ENCODE peak calls at places on chromosomes 12 and 14, in four cellular contexts. L is SK-N-SH, P is GM23248, Y is neural progenitor cell. O is an unnamed sample.
A peak's percentile ranks its signal among the peaks of the same experiment; 100 is the strongest.

GRCh38 chr12:2302711-2303255 is 250.0 kb downstream of the CACNA1C start:
- DNase-seq in L (no peak), P (no peak), Y (no peak), O (no peak)

GRCh38 chr12:121025442-121026226 is 9.3 kb upstream of the C12orf43 start:
- DNase-seq in L (no peak), P (peak; percentile 61), Y (no peak), O (no peak)

GRCh38 chr12:80567391-80567790 is 123.4 kb downstream of the PTPRQ start:
- DNase-seq in L (no peak), P (peak; percentile 49), Y (no peak), O (no peak)

GRCh38 chr14:93926873-93927571 is at the start of gene FAM181A:
- DNase-seq in L (no peak), P (no peak), Y (peak; percentile 33), O (no peak)

GRCh38 chr12:54033106-54033979 is 493 bp downstream of the HOXC5 start:
- DNase-seq in L (peak; percentile 84), P (peak; percentile 87), Y (peak; percentile 56), O (no peak)

GRCh38 chr14:51873221-51873893 is 12.9 kb downstream of the GNG2 start:
- DNase-seq in L (peak; percentile 33), P (peak; percentile 92), Y (no peak), O (peak; percentile 10)

GRCh38 chr12:10285919-10286318 is 21.8 kb upstream of the KLRD1 start:
- DNase-seq in L (no peak), P (no peak), Y (no peak), O (no peak)

GRCh38 chr12:127284021-127284420 is 982.9 kb upstream of the TMEM132C start:
- DNase-seq in L (no peak), P (no peak), Y (no peak), O (no peak)

GRCh38 chr14:91470216-91470615 is 39.9 kb downstream of the PPP4R3A start:
- DNase-seq in L (no peak), P (no peak), Y (no peak), O (no peak)

GRCh38 chr12:54054442-54055332 is 1.1 kb downstream of the HOXC4 start:
- DNase-seq in L (peak; percentile 60), P (peak; percentile 52), Y (no peak), O (no peak)

GRCh38 chr12:123115409-123116111 is 35.3 kb downstream of the PITPNM2 start:
- DNase-seq in L (no peak), P (peak; percentile 92), Y (no peak), O (no peak)

GRCh38 chr12:3538691-3539030 is 47.7 kb downstream of the PRMT8 start:
- DNase-seq in L (no peak), P (no peak), Y (no peak), O (no peak)

GRCh38 chr12:122519418-122519817 is 7.3 kb downstream of the RSRC2 start:
- DNase-seq in L (no peak), P (peak; percentile 38), Y (no peak), O (no peak)

GRCh38 chr12:43318002-43318401 is 234.0 kb downstream of the ADAMTS20 start:
- DNase-seq in L (no peak), P (no peak), Y (no peak), O (no peak)

GRCh38 chr14:88492272-88493089 is 62.3 kb downstream of the PTPN21 start:
- DNase-seq in L (peak; percentile 81), P (peak; percentile 80), Y (peak; percentile 86), O (peak; percentile 78)

GRCh38 chr12:113898466-113898865 is 67.7 kb downstream of the RBM19 start:
- DNase-seq in L (no peak), P (no peak), Y (no peak), O (no peak)

GRCh38 chr14:75831455-75831854 is 150.3 kb downstream of the TGFB3 start:
- DNase-seq in L (no peak), P (peak; percentile 78), Y (no peak), O (no peak)

GRCh38 chr12:6342140-6342889 is 439 bp upstream of the TNFRSF1A start:
- DNase-seq in L (no peak), P (no peak), Y (no peak), O (peak; percentile 60)

GRCh38 chr12:91142184-91142583 is 30.9 kb upstream of the LUM start:
- DNase-seq in L (no peak), P (peak; percentile 24), Y (no peak), O (no peak)

GRCh38 chr14:99752486-99753121 is 40.6 kb upstream of the EML1 start:
- DNase-seq in L (no peak), P (peak; percentile 89), Y (no peak), O (no peak)

GRCh38 chr14:93317836-93318807 is 14.7 kb downstream of the BTBD7 start:
- DNase-seq in L (no peak), P (peak; percentile 44), Y (no peak), O (peak; percentile 55)

GRCh38 chr12:16063728-16064127 is 152.6 kb downstream of the DERA start:
- DNase-seq in L (no peak), P (no peak), Y (no peak), O (no peak)

GRCh38 chr14:105315211-105315721 is 718 bp downstream of the PACS2 start:
- DNase-seq in L (peak; percentile 68), P (peak; percentile 50), Y (peak; percentile 66), O (peak; percentile 38)

GRCh38 chr12:82524636-82525035 is 162.1 kb upstream of the TMTC2 start:
- DNase-seq in L (no peak), P (no peak), Y (no peak), O (no peak)

GRCh38 chr14:100846309-100846859 is 20.5 kb downstream of the MEG3 start:
- DNase-seq in L (no peak), P (no peak), Y (no peak), O (no peak)

GRCh38 chr12:96143392-96143791 is 50.8 kb upstream of the ELK3 start:
- DNase-seq in L (no peak), P (no peak), Y (no peak), O (no peak)

GRCh38 chr14:50545618-50546017 is 13.2 kb upstream of the MAP4K5 start:
- DNase-seq in L (no peak), P (no peak), Y (no peak), O (no peak)

GRCh38 chr14:102540310-102541028 is 30.9 kb upstream of the ANKRD9 start:
- DNase-seq in L (peak; percentile 50), P (no peak), Y (peak; percentile 23), O (peak; percentile 59)

DNA sequence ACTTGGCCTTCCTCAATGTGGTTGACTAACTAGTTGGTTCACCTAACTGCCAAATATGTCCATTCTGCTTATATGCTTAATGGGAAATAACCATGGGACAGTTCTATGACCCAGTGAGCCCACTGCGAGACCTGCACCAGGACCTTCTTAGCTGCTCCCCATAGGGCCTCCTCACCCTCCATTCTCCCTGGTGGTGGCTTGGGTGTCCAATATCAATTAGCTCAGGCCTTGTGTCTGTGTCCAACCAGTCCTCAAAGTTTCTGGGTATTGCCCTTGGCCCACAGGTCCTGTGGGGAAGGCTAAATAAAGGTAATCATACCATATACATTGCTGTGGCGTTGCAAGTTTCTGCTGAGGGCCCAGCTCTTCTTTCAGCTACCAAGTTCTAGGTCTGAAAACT is 228.2 kb downstream of the PCNX1 start:
- DNase-seq in L (no peak), P (no peak), Y (no peak), O (no peak)
- H3K9ac ChIP-seq in L (no peak overlapping the region), P (no peak overlapping the region), Y (no peak overlapping the region), O (no peak overlapping the region)

DNA sequence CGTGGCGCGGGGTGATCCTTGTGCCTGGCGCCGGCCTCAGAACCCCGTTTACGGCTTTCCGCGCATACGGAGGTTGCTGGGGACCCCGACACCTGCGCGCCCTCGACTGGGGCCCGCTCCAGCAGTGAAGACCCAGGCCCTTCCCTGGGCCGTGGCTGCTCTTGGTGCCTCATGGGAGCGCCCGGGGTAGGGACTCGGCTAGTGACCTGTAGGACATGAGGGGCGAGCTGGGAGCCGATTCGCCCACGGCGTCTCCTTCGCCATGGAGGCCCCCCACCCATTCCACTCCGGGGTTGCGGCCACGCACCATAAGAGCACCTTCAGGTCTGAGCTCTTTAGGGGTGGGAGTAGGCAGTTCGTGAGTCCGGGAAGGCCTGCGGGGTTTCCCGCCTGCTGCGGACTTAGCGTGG is 14.2 kb upstream of the PAX9 start:
- DNase-seq in L (no peak), P (no peak), Y (peak; percentile 41), O (no peak)
- H3K4me3 ChIP-seq in L (peak overlapping the region; percentile 46), P (peak overlapping the region; percentile 71), Y (peak overlapping the region; percentile 56), O (peak overlapping the region; percentile 33)

GRCh38 chr12:32889073-32889760 is 7.4 kb downstream of the PKP2 start:
- DNase-seq in L (no peak), P (no peak), Y (no peak), O (no peak)
- H3K79me2 ChIP-seq in L (no peaks in the 10 kb centered on the region), P (no peaks in the 10 kb centered on the region), Y (peaks cover 3% of the 10 kb centered on the region), O (no peaks in the 10 kb centered on the region)

GRCh38 chr12:93361159-93361919 is 16.4 kb upstream of the NUDT4 start:
- DNase-seq in L (no peak), P (peak; percentile 89), Y (no peak), O (peak; percentile 8)

GRCh38 chr12:93363854-93364297 is 13.8 kb upstream of the NUDT4 start:
- DNase-seq in L (no peak), P (no peak), Y (no peak), O (no peak)

GRCh38 chr12:93356214-93356613 is 21.5 kb upstream of the NUDT4 start:
- DNase-seq in L (no peak), P (no peak), Y (no peak), O (no peak)

GRCh38 chr12:93358058-93358457 is 19.7 kb upstream of the NUDT4 start:
- DNase-seq in L (no peak), P (no peak), Y (no peak), O (no peak)

GRCh38 chr12:93358821-93359220 is 18.9 kb upstream of the NUDT4 start:
- DNase-seq in L (no peak), P (peak; percentile 26), Y (no peak), O (no peak)
- H3K9ac ChIP-seq in L (no peak overlapping the region), P (no peak overlapping the region), Y (no peak overlapping the region), O (no peak overlapping the region)

GRCh38 chr12:998020-998874 is 7.2 kb downstream of the ERC1 start:
- DNase-seq in L (no peak), P (no peak), Y (no peak), O (no peak)
- H3K4me3 ChIP-seq in L (no peak overlapping the region), P (no peak overlapping the region), Y (no peak overlapping the region), O (no peak overlapping the region)

DNA sequence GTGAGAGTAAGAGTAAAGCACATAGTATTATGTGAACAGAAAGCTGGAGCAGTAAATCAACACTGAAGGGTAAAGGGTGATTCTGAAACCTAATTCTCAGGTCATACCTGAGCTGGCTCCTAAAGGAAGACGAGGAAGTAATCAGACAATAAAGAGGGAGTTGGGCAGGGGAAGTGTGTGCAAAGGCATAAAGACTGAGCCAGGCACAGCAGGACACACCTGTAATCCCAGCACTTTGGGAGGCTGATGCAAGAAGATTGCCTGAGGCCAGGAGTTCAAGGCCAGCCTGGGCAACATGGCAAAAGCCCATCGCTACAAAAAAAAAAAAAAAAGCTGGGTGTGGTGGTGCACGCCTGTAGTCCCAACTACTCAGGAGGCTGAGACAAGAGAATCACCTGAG is 9.6 kb downstream of the ARF3 start:
- DNase-seq in L (no peak), P (no peak), Y (no peak), O (no peak)
- H3K79me2 ChIP-seq in L (peaks cover 100% of the 10 kb centered on the region), P (peaks cover 100% of the 10 kb centered on the region), Y (peaks cover 99% of the 10 kb centered on the region), O (peaks cover 53% of the 10 kb centered on the region)

GRCh38 chr12:64670039-64670438 is 59.7 kb downstream of the RASSF3 start:
- DNase-seq in L (peak; percentile 34), P (no peak), Y (no peak), O (no peak)
- H3K9ac ChIP-seq in L (no peak overlapping the region), P (no peak overlapping the region), Y (no peak overlapping the region), O (peak overlapping the region; percentile 32)

GRCh38 chr12:12592930-12593329 is 18.7 kb upstream of the CREBL2 start:
- DNase-seq in L (no peak), P (peak; percentile 71), Y (no peak), O (peak; percentile 57)
- H3K4me3 ChIP-seq in L (no peak overlapping the region), P (no peak overlapping the region), Y (no peak overlapping the region), O (no peak overlapping the region)

O was measured in mesendoderm.